ENCODE peak calls at places on chromosome 11, in five cellular contexts. G is small intestine, F is AG04450, K is astrocyte of the hippocampus, A is ovary. M is an unnamed sample.

GRCh38 chr11:45477588-45477987 is 187.8 kb downstream of the CHST1 start:
- DNase-seq in G (no peak), F (no peak), K (no peak), A (no peak), M (no peak)

GRCh38 chr11:116387623-116388022 is 385.2 kb downstream of the BUD13 start:
- DNase-seq in G (no peak), F (no peak), K (no peak), A (no peak), M (no peak)

GRCh38 chr11:10398525-10398924 is 56.5 kb upstream of the AMPD3 start:
- DNase-seq in G (no peak), F (no peak), K (no peak), A (no peak), M (no peak)

GRCh38 chr11:111046291-111046690 is 199.2 kb upstream of the POU2AF2 start:
- DNase-seq in G (no peak), F (no peak), K (no peak), A (no peak), M (no peak)

GRCh38 chr11:126862664-126863247 is 137.8 kb downstream of the KIRREL3 start:
- DNase-seq in G (no peak), F (no peak), K (peak), A (no peak), M (peak)

GRCh38 chr11:60848714-60849151 is 6.8 kb downstream of the CCDC86 start:
- DNase-seq in G (no peak), F (no peak), K (no peak), A (no peak), M (no peak)

GRCh38 chr11:106409681-106410080 is 332.2 kb downstream of the AASDHPPT start:
- DNase-seq in G (no peak), F (no peak), K (no peak), A (no peak), M (no peak)

GRCh38 chr11:2791521-2792375 is 92.0 kb upstream of the KCNQ1OT1 start:
- DNase-seq in G (no peak), F (no peak), K (no peak), A (peak), M (no peak)

GRCh38 chr11:133228406-133229330 is 303.6 kb downstream of the OPCML start:
- DNase-seq in G (peak), F (no peak), K (peak), A (no peak), M (peak)

GRCh38 chr11:62125316-62125715 is 1.5 kb downstream of the INCENP start:
- DNase-seq in G (no peak), F (no peak), K (no peak), A (no peak), M (no peak)

GRCh38 chr11:78567209-78567608 is 7.5 kb downstream of the NARS2 start:
- DNase-seq in G (no peak), F (no peak), K (peak), A (no peak), M (peak)

GRCh38 chr11:86246293-86246675 is 1.7 kb downstream of the EED start:
- DNase-seq in G (no peak), F (no peak), K (no peak), A (no peak), M (no peak)

GRCh38 chr11:118634435-118635236 is 27.2 kb downstream of the PHLDB1 start:
- DNase-seq in G (peak), F (no peak), K (peak), A (peak), M (no peak)

GRCh38 chr11:113528982-113529381 is 53.8 kb upstream of the DRD2 start:
- DNase-seq in G (no peak), F (no peak), K (peak), A (no peak), M (no peak)

GRCh38 chr11:8168485-8169257 is at the start of gene RIC3:
- DNase-seq in G (peak), F (no peak), K (peak), A (peak), M (peak)

GRCh38 chr11:107011977-107012376 is 6.3 kb downstream of the GUCY1A2 start:
- DNase-seq in G (no peak), F (no peak), K (no peak), A (no peak), M (peak)

GRCh38 chr11:2835768-2836150 is 49.8 kb downstream of the CDKN1C start:
- DNase-seq in G (no peak), F (no peak), K (no peak), A (no peak), M (no peak)

GRCh38 chr11:125892071-125892470 is 4.6 kb downstream of the HYLS1 start:
- DNase-seq in G (no peak), F (no peak), K (peak), A (no peak), M (no peak)

GRCh38 chr11:12841946-12842630 is 167.0 kb upstream of the RASSF10 start:
- DNase-seq in G (no peak), F (no peak), K (peak), A (no peak), M (peak)

GRCh38 chr11:112620621-112621394 is 340.4 kb upstream of the NCAM1 start:
- DNase-seq in G (no peak), F (no peak), K (peak), A (no peak), M (peak)

GRCh38 chr11:72250661-72251465 is 6.9 kb upstream of the PHOX2A start:
- DNase-seq in G (no peak), F (no peak), K (no peak), A (no peak), M (no peak)

GRCh38 chr11:118129475-118130196 is 23.0 kb downstream of the SCN4B start:
- DNase-seq in G (no peak), F (no peak), K (no peak), A (no peak), M (no peak)

GRCh38 chr11:4664183-4664582 is 20.4 kb downstream of the OR51E1 start:
- DNase-seq in G (no peak), F (no peak), K (no peak), A (no peak), M (no peak)

GRCh38 chr11:65181569-65182257 is at the start of gene CAPN1:
- DNase-seq in G (peak), F (peak), K (peak), A (peak), M (peak)

GRCh38 chr11:36427876-36428275 is 82.2 kb downstream of the TRAF6 start:
- DNase-seq in G (no peak), F (no peak), K (peak), A (no peak), M (no peak)

GRCh38 chr11:11414996-11415395 is 61.9 kb upstream of the CSNK2A3 start:
- DNase-seq in G (no peak), F (no peak), K (no peak), A (no peak), M (no peak)

GRCh38 chr11:86116386-86116726 is 47.5 kb upstream of the PICALM start:
- DNase-seq in G (no peak), F (peak), K (peak), A (no peak), M (peak)

GRCh38 chr11:93396356-93396755 is 65.8 kb downstream of the DEUP1 start:
- DNase-seq in G (no peak), F (no peak), K (peak), A (no peak), M (no peak)

GRCh38 chr11:105109855-105110750 is 29.5 kb downstream of the CARD18 start:
- DNase-seq in G (peak), F (no peak), K (peak), A (no peak), M (peak)

GRCh38 chr11:11382858-11383532 is 29.9 kb upstream of the CSNK2A3 start:
- DNase-seq in G (no peak), F (no peak), K (no peak), A (no peak), M (no peak)

GRCh38 chr11:21514298-21514697 is 678.6 kb upstream of the ANO5 start:
- DNase-seq in G (peak), F (no peak), K (peak), A (no peak), M (no peak)

GRCh38 chr11:132047167-132047566 is 676.8 kb downstream of the NTM start:
- DNase-seq in G (no peak), F (no peak), K (no peak), A (no peak), M (no peak)

M was measured in Daoy.